ENCODE peak calls at places on chromosomes 11 and 22, in six cellular contexts. J is IMR-90, G is trophoblast cell, F is mesendoderm, H is neuronal stem cell, L is H1. O is an unnamed sample.

GRCh38 chr22:19909350-19910179 is 32.0 kb upstream of the COMT start:
- DNase-seq in J (peak; percentile 73), G (peak; percentile 62), F (peak; percentile 79), H (peak; percentile 82), L (peak; percentile 44), O (peak; percentile 76)

GRCh38 chr22:47629273-47629711 is 866.8 kb downstream of the TBC1D22A start:
- DNase-seq in J (no peak), G (no peak), F (no peak), H (no peak), L (no peak), O (no peak)

GRCh38 chr11:69357458-69358397 is 63.8 kb downstream of the MYEOV start:
- DNase-seq in J (no peak), G (no peak), F (no peak), H (no peak), L (no peak), O (no peak)

GRCh38 chr22:22527312-22527711 is 7.2 kb upstream of the ZNF280A start:
- DNase-seq in J (no peak), G (no peak), F (no peak), H (no peak), L (no peak), O (no peak)

GRCh38 chr11:125211191-125211953 is 46.8 kb downstream of the PKNOX2 start:
- DNase-seq in J (peak; percentile 10), G (no peak), F (peak; percentile 60), H (no peak), L (no peak), O (no peak)

GRCh38 chr11:61791737-61792309 is 576 bp downstream of the TMEM258 start:
- DNase-seq in J (peak; percentile 95), G (peak; percentile 64), F (peak; percentile 79), H (peak; percentile 66), L (no peak), O (peak; percentile 96)

GRCh38 chr22:28978863-28979799 is 82.5 kb downstream of the C22orf31 start:
- DNase-seq in J (no peak), G (no peak), F (no peak), H (no peak), L (no peak), O (no peak)

GRCh38 chr11:97269527-97269926 is 879.7 kb downstream of the JRKL start:
- DNase-seq in J (no peak), G (no peak), F (peak; percentile 85), H (peak; percentile 5), L (peak; percentile 3), O (peak; percentile 14)

GRCh38 chr11:14314127-14314526 is 44.9 kb downstream of the RRAS2 start:
- DNase-seq in J (no peak), G (no peak), F (no peak), H (no peak), L (no peak), O (no peak)

GRCh38 chr11:57567210-57567511 is 311 bp downstream of the UBE2L6 start:
- DNase-seq in J (peak; percentile 13), G (no peak), F (no peak), H (no peak), L (no peak), O (peak; percentile 57)

GRCh38 chr22:36564422-36565151 is 35.6 kb upstream of the EIF3D start:
- DNase-seq in J (no peak), G (no peak), F (no peak), H (no peak), L (no peak), O (no peak)

GRCh38 chr11:17026487-17027082 is 12.4 kb upstream of the PLEKHA7 start:
- DNase-seq in J (no peak), G (no peak), F (no peak), H (no peak), L (no peak), O (no peak)

GRCh38 chr11:71581826-71582225 is 849 bp downstream of the KRTAP5-11 start:
- DNase-seq in J (no peak), G (no peak), F (no peak), H (no peak), L (no peak), O (no peak)

GRCh38 chr11:95831198-95831883 is 41.0 kb downstream of the CEP57 start:
- DNase-seq in J (peak; percentile 96), G (no peak), F (peak; percentile 31), H (no peak), L (no peak), O (peak; percentile 84)

GRCh38 chr11:11297578-11297977 is 55.5 kb downstream of the CSNK2A3 start:
- DNase-seq in J (peak; percentile 29), G (no peak), F (no peak), H (no peak), L (no peak), O (no peak)

GRCh38 chr11:15750535-15751297 is 605.6 kb downstream of the SOX6 start:
- DNase-seq in J (no peak), G (no peak), F (no peak), H (no peak), L (no peak), O (no peak)

GRCh38 chr11:122706261-122706660 is 50.7 kb downstream of the UBASH3B start:
- DNase-seq in J (peak; percentile 78), G (peak; percentile 64), F (no peak), H (no peak), L (no peak), O (peak; percentile 90)

GRCh38 chr11:87092159-87092558 is 54.4 kb downstream of the TMEM135 start:
- DNase-seq in J (no peak), G (no peak), F (no peak), H (no peak), L (no peak), O (no peak)

GRCh38 chr11:111285205-111286079 is 12.9 kb upstream of the POU2AF3 start:
- DNase-seq in J (no peak), G (no peak), F (no peak), H (no peak), L (no peak), O (no peak)
- H3K4me3 ChIP-seq in J (no peak overlapping the region), G (no peak overlapping the region), F (no peak overlapping the region), H (peak overlapping the region; percentile 20), L (no peak overlapping the region), O (no peak overlapping the region)

GRCh38 chr11:73141031-73141308 is 1.1 kb downstream of the FCHSD2 start:
- DNase-seq in J (no peak), G (no peak), F (no peak), H (peak; percentile 8), L (no peak), O (peak; percentile 51)

GRCh38 chr11:73141309-73142127 is 600 bp downstream of the FCHSD2 start:
- DNase-seq in J (peak; percentile 69), G (peak; percentile 80), F (peak; percentile 85), H (peak; percentile 78), L (no peak), O (peak; percentile 85)

GRCh38 chr11:73143126-73143838 is 1.2 kb upstream of the FCHSD2 start:
- DNase-seq in J (peak; percentile 58), G (no peak), F (no peak), H (no peak), L (no peak), O (peak; percentile 67)

GRCh38 chr11:73140213-73141030 is 1.7 kb downstream of the FCHSD2 start:
- DNase-seq in J (peak; percentile 52), G (no peak), F (peak; percentile 23), H (peak; percentile 26), L (no peak), O (peak; percentile 72)

DNA sequence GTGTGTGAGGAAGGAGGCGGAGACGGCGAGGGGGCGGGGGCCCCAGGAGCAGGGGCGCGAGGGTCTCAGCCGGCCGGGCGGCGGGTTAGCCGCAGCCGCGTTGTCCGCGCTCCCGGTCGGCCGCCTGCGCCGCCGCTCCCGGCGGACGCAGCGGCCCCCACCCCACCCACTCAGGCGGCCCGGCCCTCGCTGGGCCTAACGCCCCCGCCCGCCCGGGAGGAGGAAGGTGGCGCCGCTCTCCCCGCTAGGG is at the start of gene FCHSD2:
- DNase-seq in J (no peak), G (no peak), F (no peak), H (no peak), L (no peak), O (no peak)
- H3K18ac ChIP-seq in J (peak within 1 kb of the TSS; percentile 54), G (peak within 1 kb of the TSS; percentile 97), F (peak within 1 kb of the TSS; percentile 53), H (peak within 1 kb of the TSS; percentile 99), L (peak within 1 kb of the TSS; percentile 81), O (peak within 1 kb of the TSS; percentile 88)

GRCh38 chr11:34976496-34976895 is 60.1 kb downstream of the PDHX start:
- DNase-seq in J (no peak), G (no peak), F (peak; percentile 28), H (no peak), L (no peak), O (no peak)
- H3K4me2 ChIP-seq in J (peak overlapping the region; percentile 42), G (no peak overlapping the region), F (no peak overlapping the region), H (no peak overlapping the region), L (no peak overlapping the region), O (no peak overlapping the region)

GRCh38 chr22:48884786-48885185 is 942.9 kb downstream of the BRD1 start:
- DNase-seq in J (no peak), G (no peak), F (no peak), H (no peak), L (no peak), O (no peak)

GRCh38 chr22:48884292-48884691 is 943.4 kb downstream of the BRD1 start:
- DNase-seq in J (no peak), G (no peak), F (no peak), H (no peak), L (no peak), O (no peak)

GRCh38 chr22:48886604-48887393 is 940.9 kb downstream of the BRD1 start:
- DNase-seq in J (no peak), G (no peak), F (no peak), H (no peak), L (no peak), O (no peak)

GRCh38 chr22:48885271-48885918 is 942.3 kb downstream of the BRD1 start:
- DNase-seq in J (no peak), G (no peak), F (no peak), H (no peak), L (no peak), O (no peak)

DNA sequence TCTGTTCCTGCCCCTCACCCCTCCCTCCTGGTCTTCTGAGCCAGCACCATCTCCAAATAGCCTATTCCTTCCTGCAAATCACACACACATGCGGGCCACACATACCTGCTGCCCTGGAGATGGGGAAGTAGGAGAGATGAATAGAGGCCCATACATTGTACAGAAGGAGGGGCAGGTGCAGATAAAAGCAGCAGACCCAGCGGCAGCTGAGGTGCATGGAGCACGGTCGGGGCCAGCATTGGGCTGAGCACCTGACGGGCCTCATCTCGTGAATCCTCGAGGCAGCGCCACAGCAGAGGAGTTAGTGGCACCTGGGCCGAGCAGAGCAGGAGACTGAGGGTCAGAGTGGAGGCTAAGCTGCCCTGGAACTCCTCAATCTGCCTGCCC is 941.8 kb downstream of the BRD1 start:
- DNase-seq in J (no peak), G (no peak), F (no peak), H (no peak), L (no peak), O (no peak)
- H3K4me3 ChIP-seq in J (no peak overlapping the region), G (no peak overlapping the region), F (no peak overlapping the region), H (no peak overlapping the region), L (no peak overlapping the region), O (no peak overlapping the region)

GRCh38 chr11:94059065-94059464 is 37.9 kb downstream of the HEPHL1 start:
- DNase-seq in J (no peak), G (no peak), F (no peak), H (no peak), L (no peak), O (no peak)

GRCh38 chr11:94058630-94059029 is 37.5 kb downstream of the HEPHL1 start:
- DNase-seq in J (no peak), G (no peak), F (no peak), H (no peak), L (no peak), O (no peak)

GRCh38 chr11:94060401-94060800 is 39.2 kb downstream of the HEPHL1 start:
- DNase-seq in J (peak; percentile 35), G (peak; percentile 66), F (peak; percentile 30), H (no peak), L (no peak), O (no peak)
- H3K18ac ChIP-seq in J (no peak overlapping the region), G (no peak overlapping the region), F (no peak overlapping the region), H (no peak overlapping the region), L (no peak overlapping the region), O (no peak overlapping the region)

O was measured in mesenchymal stem cell.